ENCODE peak calls at places on chromosomes 2 and 18, in six cellular contexts. One of them, this sample, is unnamed.

GRCh38 chr2:84388921-84389490 is 70.1 kb downstream of the SUCLG1 start:
- DNase-seq in hepatocyte: no peak
- DNase-seq in prostate gland: no peak
- DNase-seq in colonic mucosa: no peak
- DNase-seq in CD4-positive, alpha-beta memory T cell: no peak
- DNase-seq in CD4-positive, CD25-positive, alpha-beta regulatory T cell: no peak
- DNase-seq in this sample: no peak

GRCh38 chr18:55382277-55382805 is 205.7 kb downstream of the TCF4 start:
- DNase-seq in hepatocyte: no peak
- DNase-seq in CD4-positive, alpha-beta memory T cell: no peak
- DNase-seq in colonic mucosa: no peak
- DNase-seq in CD4-positive, CD25-positive, alpha-beta regulatory T cell: no peak
- DNase-seq in prostate gland: no peak
- DNase-seq in this sample: no peak

GRCh38 chr2:216113572-216113971 is 4.4 kb downstream of the XRCC5 start:
- DNase-seq in CD4-positive, CD25-positive, alpha-beta regulatory T cell: no peak
- DNase-seq in hepatocyte: no peak
- DNase-seq in colonic mucosa: no peak
- DNase-seq in prostate gland: no peak
- DNase-seq in CD4-positive, alpha-beta memory T cell: no peak
- DNase-seq in this sample: peak; percentile 84

GRCh38 chr2:26515771-26516170 is 37.8 kb upstream of the OTOF start:
- DNase-seq in hepatocyte: no peak
- DNase-seq in prostate gland: no peak
- DNase-seq in CD4-positive, CD25-positive, alpha-beta regulatory T cell: no peak
- DNase-seq in CD4-positive, alpha-beta memory T cell: no peak
- DNase-seq in colonic mucosa: no peak
- DNase-seq in this sample: no peak

GRCh38 chr2:23301151-23301550 is 83.8 kb upstream of the KLHL29 start:
- DNase-seq in hepatocyte: no peak
- DNase-seq in CD4-positive, alpha-beta memory T cell: no peak
- DNase-seq in CD4-positive, CD25-positive, alpha-beta regulatory T cell: no peak
- DNase-seq in prostate gland: no peak
- DNase-seq in colonic mucosa: no peak
- DNase-seq in this sample: no peak

GRCh38 chr2:3571284-3571683 is 3.8 kb upstream of the RPS7 start:
- DNase-seq in prostate gland: no peak
- DNase-seq in colonic mucosa: no peak
- DNase-seq in CD4-positive, CD25-positive, alpha-beta regulatory T cell: no peak
- DNase-seq in hepatocyte: no peak
- DNase-seq in CD4-positive, alpha-beta memory T cell: no peak
- DNase-seq in this sample: no peak

GRCh38 chr2:199710551-199710950 is 140.4 kb downstream of the FTCDNL1 start:
- DNase-seq in CD4-positive, alpha-beta memory T cell: no peak
- DNase-seq in CD4-positive, CD25-positive, alpha-beta regulatory T cell: no peak
- DNase-seq in hepatocyte: no peak
- DNase-seq in colonic mucosa: no peak
- DNase-seq in prostate gland: no peak
- DNase-seq in this sample: no peak

GRCh38 chr18:64037812-64038414 is 68.0 kb downstream of the SERPINB8 start:
- DNase-seq in CD4-positive, alpha-beta memory T cell: no peak
- DNase-seq in colonic mucosa: no peak
- DNase-seq in prostate gland: no peak
- DNase-seq in hepatocyte: peak; percentile 46
- DNase-seq in CD4-positive, CD25-positive, alpha-beta regulatory T cell: no peak
- DNase-seq in this sample: no peak

GRCh38 chr2:201208563-201209252 is 25.8 kb downstream of the CASP10 start:
- DNase-seq in hepatocyte: no peak
- DNase-seq in colonic mucosa: no peak
- DNase-seq in CD4-positive, CD25-positive, alpha-beta regulatory T cell: no peak
- DNase-seq in CD4-positive, alpha-beta memory T cell: no peak
- DNase-seq in prostate gland: no peak
- DNase-seq in this sample: peak; percentile 65

GRCh38 chr2:98768765-98769476 is 38.0 kb upstream of the MGAT4A start:
- DNase-seq in CD4-positive, CD25-positive, alpha-beta regulatory T cell: no peak
- DNase-seq in prostate gland: peak; percentile 22
- DNase-seq in hepatocyte: no peak
- DNase-seq in CD4-positive, alpha-beta memory T cell: no peak
- DNase-seq in colonic mucosa: no peak
- DNase-seq in this sample: no peak

GRCh38 chr2:173118385-173118784 is 42.7 kb downstream of the MAP3K20 start:
- DNase-seq in CD4-positive, alpha-beta memory T cell: no peak
- DNase-seq in hepatocyte: no peak
- DNase-seq in colonic mucosa: no peak
- DNase-seq in CD4-positive, CD25-positive, alpha-beta regulatory T cell: no peak
- DNase-seq in prostate gland: no peak
- DNase-seq in this sample: no peak

GRCh38 chr2:21837561-21837960 is 713.8 kb downstream of the TDRD15 start:
- DNase-seq in hepatocyte: no peak
- DNase-seq in colonic mucosa: no peak
- DNase-seq in CD4-positive, alpha-beta memory T cell: no peak
- DNase-seq in prostate gland: no peak
- DNase-seq in CD4-positive, CD25-positive, alpha-beta regulatory T cell: no peak
- DNase-seq in this sample: no peak

GRCh38 chr2:190408538-190409271 is 550 bp downstream of the MFSD6 start:
- DNase-seq in colonic mucosa: peak; percentile 67
- DNase-seq in prostate gland: peak; percentile 65
- DNase-seq in hepatocyte: peak; percentile 62
- DNase-seq in CD4-positive, alpha-beta memory T cell: peak; percentile 84
- DNase-seq in CD4-positive, CD25-positive, alpha-beta regulatory T cell: peak; percentile 76
- DNase-seq in this sample: peak; percentile 87

GRCh38 chr2:85053802-85054201 is 79.4 kb upstream of the TCF7L1 start:
- DNase-seq in colonic mucosa: peak; percentile 69
- DNase-seq in CD4-positive, CD25-positive, alpha-beta regulatory T cell: no peak
- DNase-seq in prostate gland: peak; percentile 26
- DNase-seq in CD4-positive, alpha-beta memory T cell: no peak
- DNase-seq in hepatocyte: peak; percentile 75
- DNase-seq in this sample: no peak

GRCh38 chr2:217247511-217247910 is 387.6 kb upstream of the TNP1 start:
- DNase-seq in CD4-positive, alpha-beta memory T cell: no peak
- DNase-seq in prostate gland: peak; percentile 46
- DNase-seq in colonic mucosa: no peak
- DNase-seq in hepatocyte: no peak
- DNase-seq in CD4-positive, CD25-positive, alpha-beta regulatory T cell: no peak
- DNase-seq in this sample: no peak

GRCh38 chr18:30967701-30968100 is 74.8 kb downstream of the DSC3 start:
- DNase-seq in colonic mucosa: no peak
- DNase-seq in prostate gland: no peak
- DNase-seq in hepatocyte: no peak
- DNase-seq in CD4-positive, CD25-positive, alpha-beta regulatory T cell: no peak
- DNase-seq in CD4-positive, alpha-beta memory T cell: no peak
- DNase-seq in this sample: no peak
- H3K4me3 ChIP-seq in colonic mucosa: no peak overlapping the region
- H3K4me3 ChIP-seq in prostate gland: no peak overlapping the region
- H3K4me3 ChIP-seq in hepatocyte: no peak overlapping the region
- H3K4me3 ChIP-seq in CD4-positive, CD25-positive, alpha-beta regulatory T cell: no peak overlapping the region
- H3K4me3 ChIP-seq in CD4-positive, alpha-beta memory T cell: no peak overlapping the region
- H3K4me3 ChIP-seq in this sample: no peak overlapping the region

GRCh38 chr2:11988691-11989465 is 242.4 kb downstream of the LPIN1 start:
- DNase-seq in prostate gland: no peak
- DNase-seq in hepatocyte: no peak
- DNase-seq in CD4-positive, CD25-positive, alpha-beta regulatory T cell: no peak
- DNase-seq in CD4-positive, alpha-beta memory T cell: no peak
- DNase-seq in colonic mucosa: no peak
- DNase-seq in this sample: no peak
- H3K4me3 ChIP-seq in prostate gland: no peak overlapping the region
- H3K4me3 ChIP-seq in hepatocyte: no peak overlapping the region
- H3K4me3 ChIP-seq in CD4-positive, CD25-positive, alpha-beta regulatory T cell: no peak overlapping the region
- H3K4me3 ChIP-seq in CD4-positive, alpha-beta memory T cell: no peak overlapping the region
- H3K4me3 ChIP-seq in colonic mucosa: no peak overlapping the region
- H3K4me3 ChIP-seq in this sample: no peak overlapping the region

GRCh38 chr2:238106698-238107524 is 6.8 kb downstream of the ESPNL start:
- DNase-seq in CD4-positive, alpha-beta memory T cell: no peak
- DNase-seq in prostate gland: no peak
- DNase-seq in hepatocyte: peak; percentile 14
- DNase-seq in CD4-positive, CD25-positive, alpha-beta regulatory T cell: no peak
- DNase-seq in colonic mucosa: no peak
- DNase-seq in this sample: no peak
- H3K4me3 ChIP-seq in CD4-positive, alpha-beta memory T cell: no peak overlapping the region
- H3K4me3 ChIP-seq in prostate gland: no peak overlapping the region
- H3K4me3 ChIP-seq in hepatocyte: no peak overlapping the region
- H3K4me3 ChIP-seq in CD4-positive, CD25-positive, alpha-beta regulatory T cell: no peak overlapping the region
- H3K4me3 ChIP-seq in colonic mucosa: peak overlapping the region; percentile 26
- H3K4me3 ChIP-seq in this sample: peak overlapping the region; percentile 59

DNA sequence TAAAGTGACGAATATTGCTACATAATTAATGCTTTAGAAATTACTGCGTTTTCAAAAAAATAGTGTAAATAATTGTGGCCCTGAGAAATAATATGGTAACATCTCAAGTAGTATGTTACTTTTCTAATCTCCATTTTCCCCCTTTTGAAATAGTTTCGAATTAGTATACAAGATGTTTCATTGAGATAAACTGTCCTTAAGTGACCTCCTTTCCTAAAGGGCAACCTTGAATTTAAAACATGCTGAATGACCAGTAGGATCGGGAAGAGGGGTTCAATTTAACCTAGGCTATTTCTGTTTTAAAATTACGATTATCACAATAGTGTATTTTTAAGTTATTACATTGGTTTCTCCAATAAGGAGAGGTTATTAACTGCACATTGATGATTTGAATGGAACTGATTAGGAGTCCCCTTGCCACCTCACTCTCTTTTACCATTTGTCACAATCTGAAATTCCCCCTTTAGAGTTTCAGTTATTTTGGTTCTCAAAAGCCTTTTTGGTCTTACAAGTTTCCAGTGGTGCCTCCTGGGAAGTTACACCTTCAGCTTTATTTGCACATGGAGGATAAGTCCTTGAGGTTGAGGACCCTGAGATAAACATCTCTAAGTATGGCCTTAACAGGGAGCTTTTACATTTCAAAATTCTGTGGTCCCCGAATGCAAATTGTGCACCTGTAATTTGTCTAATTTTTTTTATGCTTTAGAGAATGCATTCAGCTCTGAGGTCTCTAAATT is 2.3 kb downstream of the ACTR3 start:
- DNase-seq in CD4-positive, alpha-beta memory T cell: no peak
- DNase-seq in CD4-positive, CD25-positive, alpha-beta regulatory T cell: no peak
- DNase-seq in prostate gland: no peak
- DNase-seq in colonic mucosa: no peak
- DNase-seq in hepatocyte: no peak
- DNase-seq in this sample: no peak
- H3K4me3 ChIP-seq in CD4-positive, alpha-beta memory T cell: peak overlapping the region; percentile 80
- H3K4me3 ChIP-seq in CD4-positive, CD25-positive, alpha-beta regulatory T cell: peak overlapping the region; percentile 93
- H3K4me3 ChIP-seq in prostate gland: peak overlapping the region; percentile 99
- H3K4me3 ChIP-seq in colonic mucosa: peak overlapping the region; percentile 96
- H3K4me3 ChIP-seq in hepatocyte: peak overlapping the region; percentile 51
- H3K4me3 ChIP-seq in this sample: peak overlapping the region; percentile 97

DNA sequence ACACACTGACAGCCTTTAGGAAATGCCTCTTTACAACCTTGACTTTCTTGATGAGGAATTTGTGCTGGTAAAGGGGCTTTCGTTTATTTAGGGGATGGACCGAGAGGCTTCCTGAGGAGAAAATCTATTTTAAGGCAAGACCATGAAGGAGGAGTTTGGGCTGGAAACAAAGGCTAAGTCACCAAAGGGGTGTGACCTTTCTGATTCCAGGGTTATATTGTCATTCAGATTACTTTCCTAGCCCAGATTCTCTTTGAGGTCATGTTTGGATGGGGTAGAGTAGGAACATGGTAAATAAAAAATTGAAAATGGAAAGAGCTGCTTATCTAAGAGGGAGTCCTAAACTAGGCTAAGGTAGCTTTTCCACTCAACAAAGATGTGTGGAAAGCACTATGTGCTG is 77.1 kb upstream of the UGP2 start:
- DNase-seq in hepatocyte: no peak
- DNase-seq in CD4-positive, CD25-positive, alpha-beta regulatory T cell: no peak
- DNase-seq in prostate gland: no peak
- DNase-seq in CD4-positive, alpha-beta memory T cell: no peak
- DNase-seq in colonic mucosa: no peak
- DNase-seq in this sample: no peak
- H3K4me3 ChIP-seq in hepatocyte: no peak overlapping the region
- H3K4me3 ChIP-seq in CD4-positive, CD25-positive, alpha-beta regulatory T cell: no peak overlapping the region
- H3K4me3 ChIP-seq in prostate gland: no peak overlapping the region
- H3K4me3 ChIP-seq in CD4-positive, alpha-beta memory T cell: no peak overlapping the region
- H3K4me3 ChIP-seq in colonic mucosa: no peak overlapping the region
- H3K4me3 ChIP-seq in this sample: no peak overlapping the region

GRCh38 chr2:230666446-230666845 is 46.2 kb upstream of the CAB39 start:
- DNase-seq in prostate gland: no peak
- DNase-seq in CD4-positive, CD25-positive, alpha-beta regulatory T cell: no peak
- DNase-seq in CD4-positive, alpha-beta memory T cell: no peak
- DNase-seq in hepatocyte: no peak
- DNase-seq in colonic mucosa: peak; percentile 53
- DNase-seq in this sample: no peak

GRCh38 chr2:230668939-230669303 is 43.7 kb upstream of the CAB39 start:
- DNase-seq in CD4-positive, CD25-positive, alpha-beta regulatory T cell: no peak
- DNase-seq in hepatocyte: no peak
- DNase-seq in CD4-positive, alpha-beta memory T cell: no peak
- DNase-seq in colonic mucosa: no peak
- DNase-seq in prostate gland: no peak
- DNase-seq in this sample: no peak

GRCh38 chr2:230665263-230665691 is 47.4 kb upstream of the CAB39 start:
- DNase-seq in prostate gland: no peak
- DNase-seq in colonic mucosa: no peak
- DNase-seq in CD4-positive, CD25-positive, alpha-beta regulatory T cell: no peak
- DNase-seq in hepatocyte: no peak
- DNase-seq in CD4-positive, alpha-beta memory T cell: no peak
- DNase-seq in this sample: peak; percentile 56

GRCh38 chr2:230668184-230668938 is 44.3 kb upstream of the CAB39 start:
- DNase-seq in hepatocyte: no peak
- DNase-seq in CD4-positive, CD25-positive, alpha-beta regulatory T cell: no peak
- DNase-seq in CD4-positive, alpha-beta memory T cell: no peak
- DNase-seq in colonic mucosa: no peak
- DNase-seq in prostate gland: no peak
- DNase-seq in this sample: peak; percentile 82

DNA sequence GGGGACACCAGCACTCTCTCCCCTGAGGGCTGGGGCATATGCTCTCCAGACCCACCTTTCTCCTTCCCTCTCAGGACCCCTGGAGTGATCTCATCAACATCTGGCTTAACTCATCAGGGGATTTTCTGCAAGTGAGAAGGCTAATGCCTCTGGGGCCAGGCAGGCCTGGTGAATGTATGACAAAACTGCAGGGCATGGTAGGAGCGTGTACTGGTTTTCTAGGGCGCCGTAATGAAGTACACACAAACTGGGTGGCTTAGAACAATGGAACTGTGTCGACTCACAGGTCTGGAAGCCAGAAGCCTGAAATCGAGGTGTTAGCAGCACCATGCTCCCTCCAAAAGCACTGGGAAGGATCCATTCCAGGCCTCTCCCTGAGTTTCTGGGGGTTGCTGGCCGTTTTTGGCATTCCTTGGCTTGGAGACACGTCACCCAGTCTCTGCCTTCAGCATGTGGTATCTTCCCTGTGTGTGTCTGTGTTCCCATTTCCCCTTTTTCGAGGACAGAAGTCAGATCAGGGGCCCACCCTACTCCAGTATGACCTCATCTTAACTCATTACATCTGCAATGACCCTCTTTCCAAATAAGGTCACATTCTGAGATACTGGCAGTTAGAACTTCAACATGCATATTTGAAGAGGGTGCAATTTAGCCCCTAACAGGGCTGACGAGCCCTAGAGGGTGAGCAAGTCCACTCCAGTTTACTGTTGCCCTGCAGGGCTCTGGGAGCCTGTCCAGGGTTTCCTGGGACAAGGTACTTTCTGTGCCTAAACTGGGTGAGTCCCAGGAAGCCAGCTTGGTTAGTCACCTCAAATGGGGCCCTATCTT is 45.5 kb upstream of the CAB39 start:
- DNase-seq in hepatocyte: no peak
- DNase-seq in CD4-positive, CD25-positive, alpha-beta regulatory T cell: no peak
- DNase-seq in colonic mucosa: no peak
- DNase-seq in CD4-positive, alpha-beta memory T cell: no peak
- DNase-seq in prostate gland: no peak
- DNase-seq in this sample: peak; percentile 73
- H3K4me3 ChIP-seq in hepatocyte: no peak overlapping the region
- H3K4me3 ChIP-seq in CD4-positive, CD25-positive, alpha-beta regulatory T cell: no peak overlapping the region
- H3K4me3 ChIP-seq in colonic mucosa: no peak overlapping the region
- H3K4me3 ChIP-seq in CD4-positive, alpha-beta memory T cell: no peak overlapping the region
- H3K4me3 ChIP-seq in prostate gland: no peak overlapping the region
- H3K4me3 ChIP-seq in this sample: no peak overlapping the region

This sample was measured in GM06990.